ENCODE peak calls at places on chromosomes 16 and 17, in nine cellular contexts. P, U, J, V, O, H, S, E and D are unnamed samples.

GRCh38 chr16:85461814-85462404 is 151.2 kb upstream of the GSE1 start:
- DNase-seq in S (no peak), U (no peak), O (no peak), H (no peak), E (peak; percentile 79), J (no peak), V (peak; percentile 83), P (no peak), D (no peak)

GRCh38 chr16:85777583-85778310 is 21.6 kb downstream of the EMC8 start:
- DNase-seq in H (no peak), O (peak; percentile 12), S (no peak), P (no peak), E (no peak), V (no peak), U (no peak), J (no peak), D (no peak)

GRCh38 chr16:67481561-67482259 is 753 bp upstream of the ATP6V0D1 start:
- DNase-seq in P (peak; percentile 57), J (no peak), O (no peak), V (peak; percentile 31), E (peak; percentile 45), S (no peak), H (peak; percentile 29), U (no peak), D (peak; percentile 42)

GRCh38 chr17:40203131-40203530 is 16.0 kb upstream of the WIPF2 start:
- DNase-seq in E (no peak), O (no peak), V (no peak), U (no peak), J (no peak), H (no peak), S (no peak), P (no peak), D (peak; percentile 34)

GRCh38 chr17:62150471-62150870 is 85.4 kb upstream of the MED13 start:
- DNase-seq in P (no peak), O (no peak), E (no peak), V (no peak), H (no peak), S (no peak), J (peak; percentile 24), U (no peak), D (no peak)

GRCh38 chr17:3557768-3558583 is at the start of gene TRPV3:
- DNase-seq in U (no peak), V (no peak), P (peak; percentile 88), J (peak; percentile 82), E (no peak), S (no peak), O (peak; percentile 39), H (peak; percentile 57), D (peak; percentile 90)

GRCh38 chr17:60802377-60802776 is 124.7 kb downstream of the BCAS3 start:
- DNase-seq in O (no peak), P (no peak), V (no peak), H (no peak), J (no peak), U (no peak), S (no peak), E (no peak), D (no peak)

GRCh38 chr17:74758846-74759163 is 10.4 kb downstream of the NHERF1 start:
- DNase-seq in U (no peak), O (no peak), S (no peak), J (peak; percentile 33), V (no peak), E (no peak), H (no peak), P (peak; percentile 53), D (peak; percentile 58)

GRCh38 chr17:50890675-50891516 is 24.7 kb upstream of the TOB1 start:
- DNase-seq in J (no peak), U (no peak), V (no peak), O (no peak), H (no peak), S (no peak), P (no peak), E (no peak), D (peak; percentile 64)

GRCh38 chr17:75406222-75406615 is 741 bp upstream of the GRB2 start:
- DNase-seq in E (no peak), O (no peak), S (no peak), J (no peak), U (no peak), H (no peak), P (no peak), V (no peak), D (no peak)

GRCh38 chr17:40461774-40462342 is 18.6 kb downstream of the IGFBP4 start:
- DNase-seq in O (no peak), S (no peak), J (no peak), V (no peak), E (no peak), H (no peak), P (no peak), U (no peak), D (no peak)

GRCh38 chr17:45144199-45145034 is 3.9 kb upstream of the HEXIM1 start:
- DNase-seq in V (no peak), E (no peak), H (no peak), P (no peak), U (no peak), J (no peak), S (no peak), O (no peak), D (no peak)

GRCh38 chr17:27446569-27447301 is 9.5 kb upstream of the KSR1 start:
- DNase-seq in O (peak; percentile 35), U (no peak), E (no peak), P (no peak), H (no peak), S (no peak), J (no peak), V (no peak), D (no peak)

GRCh38 chr17:76742958-76743357 is 5.0 kb downstream of the MFSD11 start:
- DNase-seq in H (no peak), O (no peak), E (no peak), P (no peak), U (no peak), V (no peak), S (no peak), J (no peak), D (no peak)

GRCh38 chr17:81235822-81236740 is 2.8 kb downstream of the TEPSIN start:
- DNase-seq in O (no peak), S (no peak), J (no peak), E (no peak), P (no peak), V (no peak), U (no peak), H (no peak), D (no peak)

GRCh38 chr17:82242977-82243647 is 14.3 kb downstream of the SLC16A3 start:
- DNase-seq in E (no peak), S (no peak), U (peak; percentile 47), V (no peak), J (no peak), O (no peak), P (no peak), H (no peak), D (peak; percentile 82)

GRCh38 chr16:3810198-3810664 is 70.3 kb downstream of the CREBBP start:
- DNase-seq in S (no peak), V (no peak), P (no peak), E (no peak), H (no peak), J (no peak), O (no peak), U (no peak), D (no peak)

GRCh38 chr16:81076566-81077076 is 417 bp downstream of the C16orf46 start:
- DNase-seq in V (peak; percentile 77), J (peak; percentile 37), S (peak; percentile 67), P (peak; percentile 55), O (peak; percentile 35), H (peak; percentile 97), U (no peak), E (peak; percentile 91), D (peak; percentile 91)

GRCh38 chr17:81277421-81277820 is 17.7 kb downstream of the SLC38A10 start:
- DNase-seq in S (no peak), J (no peak), H (no peak), U (no peak), P (no peak), E (no peak), V (peak; percentile 78), O (no peak), D (peak; percentile 48)

GRCh38 chr16:53817117-53817516 is 113.2 kb downstream of the FTO start:
- DNase-seq in P (no peak), H (no peak), J (peak; percentile 53), E (no peak), S (no peak), U (peak; percentile 73), V (no peak), O (peak; percentile 59), D (no peak)

GRCh38 chr17:55089955-55090573 is 121.5 kb downstream of the STXBP4 start:
- DNase-seq in E (no peak), H (no peak), S (no peak), J (no peak), V (peak; percentile 22), O (peak; percentile 1), P (no peak), U (no peak), D (no peak)

GRCh38 chr16:64278196-64278595 is 843.7 kb downstream of the CDH11 start:
- DNase-seq in P (no peak), O (no peak), E (no peak), S (no peak), H (no peak), J (no peak), U (no peak), V (no peak), D (no peak)